ENCODE peak calls at places on chromosomes 5 and 9, in six cellular contexts. D is ovary, C is stomach, M is tibial nerve, L is IMR-90, G is PC-9. Q is an unnamed sample. For H3K27me3, the result is how much of the 10 kb centered on the place peaks cover.

GRCh38 chr5:71903826-71904225 is 184.8 kb downstream of the CARTPT start:
- DNase-seq in G (no peak), L (no peak), D (no peak), M (no peak), C (no peak), Q (no peak)

GRCh38 chr5:94613583-94613982 is 4.8 kb downstream of the KIAA0825 start:
- DNase-seq in M (no peak), C (no peak), G (no peak), D (no peak), L (peak), Q (no peak)

GRCh38 chr5:124289641-124290201 is 456.7 kb downstream of the ZNF608 start:
- DNase-seq in G (no peak), D (no peak), C (peak), L (no peak), M (no peak), Q (no peak)

GRCh38 chr5:6291961-6292360 is 86.4 kb downstream of the MED10 start:
- DNase-seq in M (no peak), C (no peak), D (no peak), G (no peak), L (no peak), Q (no peak)

GRCh38 chr5:171055881-171056454 is 194.2 kb downstream of the RANBP17 start:
- DNase-seq in M (no peak), D (no peak), G (no peak), L (no peak), C (no peak), Q (no peak)

GRCh38 chr5:8676731-8677130 is 807.8 kb downstream of the MTRR start:
- DNase-seq in M (no peak), G (no peak), C (no peak), L (peak), D (no peak), Q (no peak)

GRCh38 chr9:38067892-38068615 is 973 bp downstream of the SHB start:
- DNase-seq in G (no peak), D (no peak), M (no peak), L (no peak), C (no peak), Q (no peak)

GRCh38 chr5:94082405-94082804 is 341.0 kb upstream of the POU5F2 start:
- DNase-seq in M (no peak), G (no peak), L (no peak), D (no peak), C (no peak), Q (no peak)

GRCh38 chr5:82540301-82540700 is 262.1 kb upstream of the RPS23 start:
- DNase-seq in M (no peak), D (no peak), L (no peak), G (no peak), C (no peak), Q (no peak)

GRCh38 chr9:113581865-113582697 is 118.6 kb downstream of the RGS3 start:
- DNase-seq in L (peak), M (peak), C (peak), G (no peak), D (peak), Q (no peak)

GRCh38 chr5:40446910-40447309 is 232.8 kb upstream of the PTGER4 start:
- DNase-seq in G (peak), L (peak), D (no peak), C (no peak), M (no peak), Q (peak)

GRCh38 chr9:36415822-36416515 is 15.9 kb upstream of the RNF38 start:
- DNase-seq in M (no peak), G (no peak), L (no peak), D (no peak), C (no peak), Q (no peak)

GRCh38 chr9:93037476-93037971 is 21.0 kb upstream of the SUSD3 start:
- DNase-seq in D (no peak), C (no peak), M (no peak), G (no peak), L (no peak), Q (no peak)

GRCh38 chr5:112238473-112238872 is 180.6 kb downstream of the EPB41L4A start:
- DNase-seq in M (no peak), D (no peak), C (no peak), G (no peak), L (no peak), Q (no peak)

GRCh38 chr9:111969061-111969460 is 72.4 kb downstream of the UGCG start:
- DNase-seq in L (peak), M (no peak), D (no peak), G (no peak), C (no peak), Q (no peak)

GRCh38 chr9:129352157-129352870 is 174.3 kb upstream of the IER5L start:
- DNase-seq in M (peak), D (peak), C (no peak), L (no peak), G (no peak), Q (no peak)

GRCh38 chr9:83965350-83966208 is 14.4 kb downstream of the HNRNPK start:
- DNase-seq in C (no peak), L (peak), M (no peak), G (no peak), D (no peak), Q (no peak)

GRCh38 chr9:101514056-101514455 is 19.6 kb upstream of the RNF20 start:
- DNase-seq in G (peak), D (no peak), L (peak), C (no peak), M (no peak), Q (no peak)

GRCh38 chr5:17440766-17441165 is 57.3 kb upstream of the TAF11L2 start:
- DNase-seq in L (no peak), C (no peak), M (no peak), D (no peak), G (no peak), Q (no peak)

GRCh38 chr5:109882546-109882945 is 192.8 kb downstream of the MAN2A1 start:
- DNase-seq in G (no peak), M (no peak), C (no peak), L (no peak), D (no peak), Q (no peak)

GRCh38 chr5:151253604-151253948 is 591 bp downstream of the GM2A start:
- DNase-seq in G (no peak), C (no peak), M (no peak), D (no peak), L (no peak), Q (no peak)

GRCh38 chr5:35164860-35165542 is 65.3 kb downstream of the PRLR start:
- DNase-seq in M (no peak), G (no peak), D (no peak), L (no peak), C (no peak), Q (no peak)

GRCh38 chr5:78113689-78114088 is 180.8 kb downstream of the AP3B1 start:
- DNase-seq in L (no peak), M (no peak), D (no peak), C (no peak), G (no peak), Q (no peak)

GRCh38 chr5:172266071-172266675 is 17.4 kb downstream of the UBTD2 start:
- DNase-seq in M (no peak), G (no peak), C (no peak), D (no peak), L (peak), Q (no peak)

GRCh38 chr5:170273968-170274710 is 23.4 kb downstream of the LCP2 start:
- DNase-seq in G (no peak), D (no peak), M (no peak), L (no peak), C (peak), Q (no peak)

GRCh38 chr9:109600142-109600541 is 102.0 kb upstream of the PTPN3 start:
- DNase-seq in D (no peak), G (peak), M (no peak), C (no peak), L (peak), Q (peak)

GRCh38 chr9:74236857-74237256 is 260.3 kb upstream of the RORB start:
- DNase-seq in M (no peak), L (no peak), D (no peak), C (no peak), G (no peak), Q (no peak)

GRCh38 chr5:92560698-92561361 is 1020.2 kb downstream of the NR2F1-AS1 start:
- DNase-seq in G (no peak), D (no peak), M (no peak), L (peak), C (no peak), Q (no peak)

GRCh38 chr9:130110596-130111021 is 56.9 kb downstream of the GPR107 start:
- DNase-seq in D (peak), C (no peak), M (no peak), L (peak), G (no peak), Q (no peak)

GRCh38 chr9:12775963-12776774 is 1.3 kb downstream of the LURAP1L start:
- DNase-seq in D (peak), C (peak), G (peak), L (peak), M (peak), Q (peak)

GRCh38 chr5:35146386-35146785 is 83.9 kb downstream of the PRLR start:
- DNase-seq in M (no peak), G (no peak), L (no peak), D (no peak), C (no peak), Q (no peak)

GRCh38 chr9:16915126-16915831 is 44.8 kb upstream of the BNC2 start:
- DNase-seq in D (no peak), L (no peak), G (no peak), M (no peak), C (no peak), Q (no peak)

GRCh38 chr5:68178579-68178978 is 37.0 kb upstream of the PIK3R1 start:
- DNase-seq in M (no peak), G (peak), D (no peak), L (no peak), C (no peak), Q (no peak)

GRCh38 chr5:36272136-36272665 is 29.5 kb downstream of the RANBP3L start:
- DNase-seq in C (no peak), L (no peak), D (no peak), M (no peak), G (no peak), Q (no peak)

GRCh38 chr9:32015795-32016194 is 368.6 kb upstream of the ACO1 start:
- DNase-seq in M (no peak), C (no peak), G (no peak), L (no peak), D (no peak), Q (no peak)

GRCh38 chr9:17165734-17166133 is 30.9 kb downstream of the CNTLN start:
- DNase-seq in G (no peak), L (no peak), C (no peak), D (no peak), M (no peak), Q (no peak)

GRCh38 chr9:110101531-110102161 is 106.3 kb downstream of the C9orf152 start:
- DNase-seq in C (no peak), D (no peak), L (peak), G (no peak), M (no peak), Q (no peak)

GRCh38 chr9:124309665-124310064 is 51.9 kb downstream of the NEK6 start:
- DNase-seq in G (peak), L (peak), M (no peak), D (no peak), C (no peak), Q (peak)

GRCh38 chr9:124308606-124309310 is 51.0 kb downstream of the NEK6 start:
- DNase-seq in D (no peak), M (no peak), C (no peak), L (no peak), G (no peak), Q (no peak)

GRCh38 chr9:124312290-124313265 is 54.8 kb downstream of the NEK6 start:
- DNase-seq in D (no peak), G (no peak), M (no peak), L (no peak), C (no peak), Q (no peak)

GRCh38 chr9:124313940-124314339 is 56.2 kb downstream of the NEK6 start:
- DNase-seq in G (no peak), D (no peak), L (no peak), M (no peak), C (no peak), Q (no peak)

GRCh38 chr9:124311283-124311682 is 53.5 kb downstream of the NEK6 start:
- DNase-seq in L (no peak), C (no peak), G (no peak), M (no peak), D (no peak), Q (no peak)
- TF ChIP-seq CTCF in L (no peak), C (no peak), G (no peak), M (no peak), D (no peak), Q (no peak)

DNA sequence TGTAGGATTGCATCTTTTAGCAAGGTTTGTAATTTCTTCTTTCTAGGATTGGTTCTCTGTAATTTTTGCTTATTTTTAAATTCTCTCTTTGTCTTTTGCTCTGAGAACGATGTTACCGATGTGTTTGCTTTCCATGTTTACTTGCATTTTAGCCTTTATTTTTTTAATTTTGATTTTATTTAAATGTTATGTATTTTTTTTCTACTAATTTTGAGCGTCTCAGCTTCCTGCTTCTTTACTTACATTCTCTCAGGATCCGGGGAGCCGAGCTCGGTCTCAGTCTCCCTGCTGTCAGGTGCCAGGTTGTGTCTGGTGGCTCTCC is 20.9 kb downstream of the ANXA2R start:
- DNase-seq in L (no peak), C (no peak), M (no peak), G (no peak), D (no peak), Q (no peak)
- H3K27me3 ChIP-seq in L (under half), C (half or more), M (under half), G (under half), D (under half), Q (under half)

DNA sequence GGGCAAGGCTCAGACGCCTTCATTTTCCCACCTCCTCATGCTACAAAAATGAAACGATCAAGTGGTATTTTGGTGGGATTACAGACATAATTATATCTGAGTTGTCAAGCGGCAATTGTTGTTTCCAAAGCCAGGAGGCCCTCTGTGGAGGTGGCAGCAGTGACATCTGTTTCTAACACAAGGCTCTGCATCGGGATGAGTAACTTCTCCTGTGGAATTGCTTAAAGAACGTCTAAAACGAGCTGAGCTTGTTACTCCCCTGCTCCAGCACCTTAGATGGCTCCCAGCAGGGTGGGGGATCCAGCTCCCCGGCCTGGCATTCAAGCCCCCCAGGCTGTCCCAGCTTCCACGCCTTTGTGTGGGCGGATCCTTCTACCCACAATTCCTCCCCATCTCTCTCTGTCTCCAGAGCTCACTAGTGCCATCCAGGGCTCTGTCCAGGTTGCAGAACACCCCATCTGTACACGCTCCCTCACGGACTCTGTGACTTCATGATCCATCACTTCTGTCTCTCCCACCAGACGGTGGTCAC is 36.8 kb downstream of the DAB2IP start:
- DNase-seq in C (no peak), L (no peak), G (no peak), M (no peak), D (no peak), Q (no peak)
- TF ChIP-seq CTCF in C (no peak), L (no peak), G (no peak), M (no peak), D (no peak), Q (no peak)

DNA sequence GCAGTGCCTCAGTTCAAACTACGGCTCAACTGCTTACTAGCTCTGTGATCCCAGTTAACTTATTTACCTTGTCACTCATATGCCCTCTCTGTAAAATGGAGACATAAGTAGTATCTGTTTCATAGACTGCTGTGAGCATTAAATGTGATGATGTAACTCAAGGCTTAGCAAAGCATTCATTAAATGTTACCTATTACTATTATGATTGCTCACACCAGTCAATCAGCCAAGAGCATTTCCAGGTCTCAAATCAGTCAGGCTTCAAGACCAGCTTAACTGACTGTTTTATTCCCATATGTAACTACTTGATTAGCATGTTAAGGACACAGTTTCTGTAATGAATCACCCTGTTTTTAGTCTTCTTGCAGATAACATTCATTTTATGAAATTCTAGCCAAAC is 413.3 kb downstream of the MLLT3 start:
- DNase-seq in G (no peak), C (no peak), M (no peak), L (no peak), D (no peak), Q (no peak)
- H3K27me3 ChIP-seq in G (under half), C (under half), M (under half), L (under half), D (under half), Q (under half)

DNA sequence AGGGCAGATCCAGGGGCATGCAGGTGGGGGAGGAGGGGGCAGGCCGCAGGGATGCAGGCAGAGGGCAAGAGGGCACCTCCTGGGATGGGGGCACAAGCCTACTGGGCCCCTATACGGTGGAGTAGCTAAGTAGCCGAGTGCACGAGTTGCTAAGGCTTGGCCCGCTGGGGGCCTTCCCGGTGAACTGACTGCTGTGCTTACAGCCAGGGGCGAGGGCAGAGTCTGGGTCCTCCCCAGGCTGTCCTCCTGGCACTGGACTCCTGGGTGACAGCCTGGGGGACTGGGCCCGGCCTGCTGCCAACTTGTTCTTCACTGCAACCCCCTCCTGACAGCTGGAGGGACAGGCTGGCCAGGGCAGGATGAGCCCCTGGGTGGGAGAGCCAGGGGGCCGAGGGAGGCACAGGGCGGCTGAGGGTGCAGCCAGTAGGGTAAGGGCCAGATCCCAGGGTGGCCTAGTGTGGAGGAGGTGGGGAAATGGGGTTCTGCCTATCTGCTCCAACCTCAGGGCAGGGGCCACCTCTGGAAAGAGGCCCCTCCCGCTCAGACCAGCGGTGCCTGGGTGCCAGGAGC is 1.7 kb upstream of the EGFL7 start:
- DNase-seq in G (no peak), M (no peak), C (no peak), L (no peak), D (no peak), Q (no peak)
- TF ChIP-seq CTCF in G (no peak), M (no peak), C (no peak), L (no peak), D (no peak), Q (no peak)

DNA sequence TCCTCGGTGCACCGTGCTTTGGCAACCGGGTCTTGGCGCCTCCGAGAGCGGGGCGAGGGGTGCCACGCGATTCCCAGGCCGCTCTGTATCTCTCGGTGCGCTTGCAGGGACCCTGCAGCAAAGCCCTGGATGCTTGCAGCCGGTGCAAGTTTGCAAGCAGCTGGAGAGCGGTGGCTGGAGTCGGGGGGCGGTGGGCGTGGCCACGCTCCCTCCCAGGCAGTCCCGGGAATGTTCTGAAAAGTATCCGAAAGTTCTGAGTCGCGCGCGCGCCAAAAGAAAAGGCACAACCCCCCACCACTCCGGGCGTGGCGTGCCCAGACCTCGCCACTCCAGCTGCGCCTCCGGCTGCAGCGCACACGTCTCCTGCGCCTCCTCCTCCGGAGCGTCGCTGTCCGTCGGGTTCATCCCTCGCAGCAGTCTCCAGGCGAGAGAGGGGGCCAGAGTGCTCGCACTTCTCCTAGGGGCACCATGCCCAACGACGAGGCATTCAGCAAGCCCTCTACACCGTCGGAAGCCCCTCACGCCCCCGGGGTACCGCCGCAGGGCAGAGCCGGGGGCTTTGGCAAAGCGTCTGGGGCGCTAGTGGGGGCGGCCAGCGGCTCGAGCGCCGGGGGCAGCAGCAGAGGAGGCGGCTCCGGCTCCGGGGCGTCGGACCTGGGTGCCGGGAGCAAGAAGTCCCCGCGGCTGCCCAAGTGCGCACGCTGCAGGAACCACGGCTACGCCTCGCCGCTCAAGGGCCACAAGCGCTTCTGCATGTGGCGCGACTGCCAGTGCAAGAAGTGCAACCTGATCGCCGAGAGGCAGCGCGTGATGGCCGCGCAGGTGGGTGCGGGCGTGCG is at the start of gene DMRT1:
- DNase-seq in M (no peak), C (no peak), G (no peak), D (no peak), L (no peak), Q (no peak)
- H3K27me3 ChIP-seq in M (under half), C (half or more), G (under half), D (under half), L (under half), Q (under half)

GRCh38 chr9:135456436-135457104 is 23.0 kb upstream of the PPP1R26 start:
- DNase-seq in G (no peak), D (no peak), C (no peak), L (no peak), M (no peak), Q (no peak)
- TF ChIP-seq CTCF in G (no peak), D (no peak), C (no peak), L (no peak), M (no peak), Q (no peak)